ENCODE peak calls at places on chromosomes 12 and 14, in five cellular contexts. One of them, this sample, is unnamed.

GRCh38 chr12:123571343-123571813 is 13.0 kb upstream of the TMED2 start:
- DNase-seq in HFFc6: peak
- DNase-seq in left ventricle myocardium inferior: peak
- DNase-seq in A549: peak
- DNase-seq in cardiac muscle cell: peak
- DNase-seq in this sample: peak

GRCh38 chr12:112252184-112252583 is 126.8 kb downstream of the TRAFD1 start:
- DNase-seq in cardiac muscle cell: no peak
- DNase-seq in HFFc6: no peak
- DNase-seq in left ventricle myocardium inferior: no peak
- DNase-seq in A549: no peak
- DNase-seq in this sample: peak

GRCh38 chr12:45122776-45123380 is 72.0 kb upstream of the DBX2 start:
- DNase-seq in A549: no peak
- DNase-seq in left ventricle myocardium inferior: no peak
- DNase-seq in HFFc6: peak
- DNase-seq in cardiac muscle cell: peak
- DNase-seq in this sample: peak

GRCh38 chr12:82522762-82523161 is 163.9 kb upstream of the TMTC2 start:
- DNase-seq in left ventricle myocardium inferior: no peak
- DNase-seq in A549: no peak
- DNase-seq in HFFc6: no peak
- DNase-seq in cardiac muscle cell: no peak
- DNase-seq in this sample: no peak

GRCh38 chr14:85534914-85535313 is 5.0 kb downstream of the FLRT2 start:
- DNase-seq in cardiac muscle cell: no peak
- DNase-seq in HFFc6: no peak
- DNase-seq in left ventricle myocardium inferior: no peak
- DNase-seq in A549: no peak
- DNase-seq in this sample: peak

GRCh38 chr12:95037906-95038305 is 34.4 kb upstream of the NDUFA12 start:
- DNase-seq in A549: no peak
- DNase-seq in left ventricle myocardium inferior: no peak
- DNase-seq in cardiac muscle cell: no peak
- DNase-seq in HFFc6: no peak
- DNase-seq in this sample: no peak

GRCh38 chr12:32181498-32182175 is 75.0 kb downstream of the BICD1 start:
- DNase-seq in left ventricle myocardium inferior: no peak
- DNase-seq in A549: no peak
- DNase-seq in HFFc6: no peak
- DNase-seq in cardiac muscle cell: no peak
- DNase-seq in this sample: no peak

GRCh38 chr14:100665518-100666032 is 61.1 kb upstream of the DLK1 start:
- DNase-seq in A549: no peak
- DNase-seq in HFFc6: peak
- DNase-seq in cardiac muscle cell: no peak
- DNase-seq in left ventricle myocardium inferior: no peak
- DNase-seq in this sample: no peak

GRCh38 chr14:49966304-49966809 is 73.5 kb downstream of the ARF6 start:
- DNase-seq in A549: peak
- DNase-seq in cardiac muscle cell: no peak
- DNase-seq in HFFc6: no peak
- DNase-seq in left ventricle myocardium inferior: no peak
- DNase-seq in this sample: no peak

GRCh38 chr12:121530600-121531355 is 50.0 kb downstream of the KDM2B start:
- DNase-seq in cardiac muscle cell: no peak
- DNase-seq in A549: no peak
- DNase-seq in left ventricle myocardium inferior: peak
- DNase-seq in HFFc6: peak
- DNase-seq in this sample: peak

GRCh38 chr14:25095784-25096390 is 45.9 kb upstream of the STXBP6 start:
- DNase-seq in left ventricle myocardium inferior: no peak
- DNase-seq in A549: no peak
- DNase-seq in HFFc6: no peak
- DNase-seq in cardiac muscle cell: no peak
- DNase-seq in this sample: peak

GRCh38 chr12:91413591-91413990 is 231.0 kb upstream of the DCN start:
- DNase-seq in left ventricle myocardium inferior: no peak
- DNase-seq in A549: no peak
- DNase-seq in HFFc6: no peak
- DNase-seq in cardiac muscle cell: peak
- DNase-seq in this sample: peak

GRCh38 chr12:122865268-122866231 is 30.3 kb downstream of the HIP1R start:
- DNase-seq in left ventricle myocardium inferior: peak
- DNase-seq in cardiac muscle cell: peak
- DNase-seq in A549: peak
- DNase-seq in HFFc6: no peak
- DNase-seq in this sample: peak

GRCh38 chr14:60721331-60722162 is 2.6 kb downstream of the SIX4 start:
- DNase-seq in cardiac muscle cell: peak
- DNase-seq in left ventricle myocardium inferior: no peak
- DNase-seq in HFFc6: peak
- DNase-seq in A549: peak
- DNase-seq in this sample: peak

GRCh38 chr12:116090516-116090915 is 187.0 kb downstream of the MED13L start:
- DNase-seq in cardiac muscle cell: no peak
- DNase-seq in A549: no peak
- DNase-seq in HFFc6: no peak
- DNase-seq in left ventricle myocardium inferior: no peak
- DNase-seq in this sample: no peak

GRCh38 chr14:105891221-105891602 is 364.8 kb downstream of the TMEM121 start:
- DNase-seq in cardiac muscle cell: no peak
- DNase-seq in A549: no peak
- DNase-seq in left ventricle myocardium inferior: no peak
- DNase-seq in HFFc6: no peak
- DNase-seq in this sample: no peak

GRCh38 chr12:105559292-105559691 is 228.8 kb downstream of the C12orf75 start:
- DNase-seq in left ventricle myocardium inferior: no peak
- DNase-seq in cardiac muscle cell: no peak
- DNase-seq in A549: no peak
- DNase-seq in HFFc6: no peak
- DNase-seq in this sample: no peak

GRCh38 chr12:105567061-105567460 is 236.6 kb downstream of the C12orf75 start:
- DNase-seq in cardiac muscle cell: no peak
- DNase-seq in A549: no peak
- DNase-seq in HFFc6: no peak
- DNase-seq in left ventricle myocardium inferior: no peak
- DNase-seq in this sample: no peak

GRCh38 chr12:105562727-105563072 is 232.2 kb downstream of the C12orf75 start:
- DNase-seq in A549: peak
- DNase-seq in HFFc6: no peak
- DNase-seq in cardiac muscle cell: no peak
- DNase-seq in left ventricle myocardium inferior: no peak
- DNase-seq in this sample: no peak

DNA sequence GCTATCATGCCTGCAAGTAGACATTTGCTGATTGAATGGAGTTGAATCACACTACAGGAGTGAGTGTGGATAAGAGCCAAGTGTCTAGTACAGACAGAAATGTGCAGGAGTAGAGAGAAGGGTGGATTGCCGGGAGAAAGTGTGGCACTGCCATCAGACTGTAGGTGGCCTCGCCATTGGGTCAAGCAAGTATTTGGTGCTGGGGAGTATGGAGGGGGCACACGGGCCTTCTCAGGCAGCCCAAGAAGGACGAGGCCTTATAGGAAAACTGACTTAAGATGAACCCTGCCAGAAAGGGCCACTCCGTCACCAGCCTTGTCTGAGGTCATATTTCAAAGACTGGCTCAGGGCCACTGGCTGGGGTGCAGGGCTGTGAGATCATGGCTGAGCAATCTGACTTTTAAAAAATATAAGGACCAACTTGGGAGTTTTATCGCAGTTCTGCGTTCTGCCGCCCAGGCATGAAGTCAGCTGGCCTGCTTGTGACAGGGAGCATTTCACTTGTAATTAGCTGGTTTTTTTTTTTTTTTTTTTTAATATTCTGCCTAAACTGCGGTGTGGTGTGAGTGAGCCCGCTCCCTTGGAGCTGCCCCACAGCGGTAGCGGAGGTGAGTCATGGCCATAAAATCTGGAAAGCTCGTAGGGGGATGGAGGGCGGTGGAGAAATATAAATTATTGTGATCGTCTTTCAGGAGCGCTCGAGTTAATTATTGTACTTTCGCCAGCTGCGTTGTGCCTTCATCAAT is 231.7 kb downstream of the C12orf75 start:
- DNase-seq in HFFc6: peak
- DNase-seq in cardiac muscle cell: peak
- DNase-seq in left ventricle myocardium inferior: peak
- DNase-seq in A549: peak
- DNase-seq in this sample: peak
- TF ChIP-seq CTCF in HFFc6: peak
- TF ChIP-seq CTCF in cardiac muscle cell: no peak
- TF ChIP-seq CTCF in left ventricle myocardium inferior: peak
- TF ChIP-seq CTCF in A549: no peak
- TF ChIP-seq CTCF in this sample: peak

DNA sequence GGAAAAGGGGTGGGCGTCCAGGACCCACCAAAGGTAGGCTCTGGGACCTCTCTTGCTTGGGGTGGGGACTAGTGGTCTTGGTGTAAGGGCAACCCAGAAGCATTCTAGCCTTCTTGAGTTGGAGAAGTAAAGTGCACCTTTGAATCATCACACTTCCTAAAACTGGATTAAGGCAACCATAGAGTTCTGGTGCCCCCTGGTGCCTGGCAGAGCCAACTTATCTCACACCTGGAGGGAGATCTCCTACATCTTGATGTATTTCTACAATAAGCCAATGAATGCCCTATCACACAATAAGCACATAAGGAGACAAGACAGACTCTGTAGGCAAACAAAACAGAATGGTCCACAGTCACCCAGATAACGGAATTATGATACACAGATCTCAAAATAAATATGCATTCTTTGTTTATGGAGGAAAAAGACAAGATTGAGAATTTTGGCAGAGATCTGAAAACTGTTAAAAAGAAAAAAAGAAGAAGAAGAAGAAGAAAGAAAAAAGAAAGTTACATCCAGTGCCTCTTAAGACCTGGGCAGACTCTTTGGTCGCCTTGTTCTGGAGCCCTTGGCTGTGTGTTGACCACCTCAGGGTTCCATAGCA is 95.9 kb upstream of the PPP2R5C start:
- DNase-seq in cardiac muscle cell: peak
- DNase-seq in A549: peak
- DNase-seq in HFFc6: peak
- DNase-seq in left ventricle myocardium inferior: no peak
- DNase-seq in this sample: peak
- TF ChIP-seq CTCF in cardiac muscle cell: peak
- TF ChIP-seq CTCF in A549: peak
- TF ChIP-seq CTCF in HFFc6: peak
- TF ChIP-seq CTCF in left ventricle myocardium inferior: peak
- TF ChIP-seq CTCF in this sample: peak

GRCh38 chr14:64937821-64938193 is 4.7 kb downstream of the GPX2 start:
- DNase-seq in left ventricle myocardium inferior: no peak
- DNase-seq in cardiac muscle cell: peak
- DNase-seq in HFFc6: no peak
- DNase-seq in A549: peak
- DNase-seq in this sample: peak
- TF ChIP-seq CTCF in left ventricle myocardium inferior: peak
- TF ChIP-seq CTCF in cardiac muscle cell: peak
- TF ChIP-seq CTCF in HFFc6: peak
- TF ChIP-seq CTCF in A549: peak
- TF ChIP-seq CTCF in this sample: peak

GRCh38 chr14:92695562-92695961 is 52.9 kb downstream of the LGMN start:
- DNase-seq in cardiac muscle cell: no peak
- DNase-seq in HFFc6: no peak
- DNase-seq in left ventricle myocardium inferior: no peak
- DNase-seq in A549: no peak
- DNase-seq in this sample: no peak
- TF ChIP-seq CTCF in cardiac muscle cell: no peak
- TF ChIP-seq CTCF in HFFc6: no peak
- TF ChIP-seq CTCF in left ventricle myocardium inferior: no peak
- TF ChIP-seq CTCF in A549: no peak
- TF ChIP-seq CTCF in this sample: no peak

GRCh38 chr12:66449531-66449930 is 147.2 kb downstream of the HELB start:
- DNase-seq in A549: no peak
- DNase-seq in HFFc6: no peak
- DNase-seq in cardiac muscle cell: no peak
- DNase-seq in left ventricle myocardium inferior: no peak
- DNase-seq in this sample: no peak
- TF ChIP-seq CTCF in A549: no peak
- TF ChIP-seq CTCF in HFFc6: no peak
- TF ChIP-seq CTCF in cardiac muscle cell: no peak
- TF ChIP-seq CTCF in left ventricle myocardium inferior: no peak
- TF ChIP-seq CTCF in this sample: no peak

DNA sequence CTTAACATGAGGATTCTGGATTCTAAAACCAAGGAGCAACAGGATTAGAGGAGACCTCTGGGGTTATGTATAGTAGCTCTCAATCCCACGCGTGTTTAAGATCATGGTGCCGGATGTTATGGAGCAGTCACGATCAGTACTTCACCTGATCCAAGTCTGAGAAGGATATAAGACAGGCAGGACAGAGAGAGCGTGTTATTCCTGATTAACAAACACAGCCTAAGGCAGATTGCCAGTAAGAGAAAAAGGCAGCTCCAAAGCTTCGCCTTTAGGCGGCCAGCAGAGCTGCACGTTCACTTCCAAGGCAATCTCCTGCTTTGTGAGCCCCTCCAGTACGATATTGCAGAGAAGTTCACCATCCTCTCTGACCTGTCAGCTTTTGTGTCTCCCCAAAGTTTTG is 5.5 kb downstream of the SETD3 start:
- DNase-seq in cardiac muscle cell: peak
- DNase-seq in A549: no peak
- DNase-seq in HFFc6: no peak
- DNase-seq in left ventricle myocardium inferior: no peak
- DNase-seq in this sample: peak
- TF ChIP-seq CTCF in cardiac muscle cell: peak
- TF ChIP-seq CTCF in A549: no peak
- TF ChIP-seq CTCF in HFFc6: no peak
- TF ChIP-seq CTCF in left ventricle myocardium inferior: no peak
- TF ChIP-seq CTCF in this sample: peak